ENCODE peak calls at places on chromosome 15, in four cellular contexts. One of them, this sample, is unnamed.
A peak's percentile ranks its signal among the peaks of the same experiment; 100 is the strongest.

GRCh38 chr15:52746162-52746721 is 43.9 kb downstream of the ONECUT1 start:
- DNase-seq in NCI-H2081: no peak
- DNase-seq in activated naive CD4-positive, alpha-beta T cell: no peak
- DNase-seq in effector CD4-positive, alpha-beta T cell: no peak
- DNase-seq in this sample: no peak

GRCh38 chr15:95937128-95937528 is 393.4 kb upstream of the NR2F2 start:
- DNase-seq in NCI-H2081: no peak
- DNase-seq in activated naive CD4-positive, alpha-beta T cell: no peak
- DNase-seq in effector CD4-positive, alpha-beta T cell: no peak
- DNase-seq in this sample: peak; percentile 69

GRCh38 chr15:77091072-77091471 is 20.2 kb upstream of the TSPAN3 start:
- DNase-seq in NCI-H2081: no peak
- DNase-seq in activated naive CD4-positive, alpha-beta T cell: no peak
- DNase-seq in effector CD4-positive, alpha-beta T cell: no peak
- DNase-seq in this sample: no peak

GRCh38 chr15:78969687-78970349 is 25.0 kb upstream of the CTSH start:
- DNase-seq in NCI-H2081: no peak
- DNase-seq in activated naive CD4-positive, alpha-beta T cell: no peak
- DNase-seq in effector CD4-positive, alpha-beta T cell: no peak
- DNase-seq in this sample: no peak

GRCh38 chr15:89499156-89499555 is 2.8 kb upstream of the RHCG start:
- DNase-seq in NCI-H2081: no peak
- DNase-seq in activated naive CD4-positive, alpha-beta T cell: no peak
- DNase-seq in effector CD4-positive, alpha-beta T cell: no peak
- DNase-seq in this sample: no peak

GRCh38 chr15:68157074-68157473 is 48.1 kb downstream of the CALML4 start:
- DNase-seq in NCI-H2081: no peak
- DNase-seq in activated naive CD4-positive, alpha-beta T cell: no peak
- DNase-seq in effector CD4-positive, alpha-beta T cell: no peak
- DNase-seq in this sample: no peak

GRCh38 chr15:70530906-70531305 is 232.5 kb downstream of the UACA start:
- DNase-seq in NCI-H2081: no peak
- DNase-seq in activated naive CD4-positive, alpha-beta T cell: no peak
- DNase-seq in effector CD4-positive, alpha-beta T cell: no peak
- DNase-seq in this sample: no peak

GRCh38 chr15:50685191-50685975 is 1.2 kb downstream of the TRPM7 start:
- DNase-seq in NCI-H2081: no peak
- DNase-seq in activated naive CD4-positive, alpha-beta T cell: no peak
- DNase-seq in effector CD4-positive, alpha-beta T cell: no peak
- DNase-seq in this sample: peak; percentile 21

GRCh38 chr15:40308844-40309189 is 1.1 kb upstream of the PLCB2 start:
- DNase-seq in NCI-H2081: no peak
- DNase-seq in activated naive CD4-positive, alpha-beta T cell: no peak
- DNase-seq in effector CD4-positive, alpha-beta T cell: no peak
- DNase-seq in this sample: peak; percentile 91

GRCh38 chr15:26572606-26573350 is 200.1 kb downstream of the GABRB3 start:
- DNase-seq in NCI-H2081: no peak
- DNase-seq in activated naive CD4-positive, alpha-beta T cell: no peak
- DNase-seq in effector CD4-positive, alpha-beta T cell: no peak
- DNase-seq in this sample: no peak

GRCh38 chr15:91926871-91927270 is 73.4 kb downstream of the SLCO3A1 start:
- DNase-seq in NCI-H2081: peak; percentile 70
- DNase-seq in activated naive CD4-positive, alpha-beta T cell: no peak
- DNase-seq in effector CD4-positive, alpha-beta T cell: no peak
- DNase-seq in this sample: no peak

GRCh38 chr15:69402816-69403215 is 11.3 kb upstream of the KIF23 start:
- DNase-seq in NCI-H2081: no peak
- DNase-seq in activated naive CD4-positive, alpha-beta T cell: no peak
- DNase-seq in effector CD4-positive, alpha-beta T cell: no peak
- DNase-seq in this sample: no peak

GRCh38 chr15:89199734-89200133 is 21.6 kb downstream of the RLBP1 start:
- DNase-seq in NCI-H2081: no peak
- DNase-seq in activated naive CD4-positive, alpha-beta T cell: no peak
- DNase-seq in effector CD4-positive, alpha-beta T cell: no peak
- DNase-seq in this sample: no peak

GRCh38 chr15:71706461-71707229 is 103.7 kb upstream of the NR2E3 start:
- DNase-seq in NCI-H2081: no peak
- DNase-seq in activated naive CD4-positive, alpha-beta T cell: no peak
- DNase-seq in effector CD4-positive, alpha-beta T cell: no peak
- DNase-seq in this sample: no peak

GRCh38 chr15:100777821-100778220 is 101.8 kb upstream of the ALDH1A3 start:
- DNase-seq in NCI-H2081: no peak
- DNase-seq in activated naive CD4-positive, alpha-beta T cell: no peak
- DNase-seq in effector CD4-positive, alpha-beta T cell: no peak
- DNase-seq in this sample: no peak

GRCh38 chr15:85785887-85786777 is 8.6 kb downstream of the KLHL25 start:
- DNase-seq in NCI-H2081: peak; percentile 87
- DNase-seq in activated naive CD4-positive, alpha-beta T cell: no peak
- DNase-seq in effector CD4-positive, alpha-beta T cell: no peak
- DNase-seq in this sample: peak; percentile 23

GRCh38 chr15:66679043-66679656 is 22.9 kb upstream of the SMAD6 start:
- DNase-seq in NCI-H2081: no peak
- DNase-seq in activated naive CD4-positive, alpha-beta T cell: no peak
- DNase-seq in effector CD4-positive, alpha-beta T cell: no peak
- DNase-seq in this sample: no peak

GRCh38 chr15:39270221-39270835 is 310.6 kb upstream of the THBS1 start:
- DNase-seq in NCI-H2081: peak; percentile 58
- DNase-seq in activated naive CD4-positive, alpha-beta T cell: no peak
- DNase-seq in effector CD4-positive, alpha-beta T cell: no peak
- DNase-seq in this sample: no peak

GRCh38 chr15:70802629-70803028 is 39.3 kb upstream of the UACA start:
- DNase-seq in NCI-H2081: no peak
- DNase-seq in activated naive CD4-positive, alpha-beta T cell: no peak
- DNase-seq in effector CD4-positive, alpha-beta T cell: no peak
- DNase-seq in this sample: no peak

This sample was measured in NB4.